ENCODE peak calls at places on chromosomes 2 and 18, in eight cellular contexts. W, U, V, E, R, J, P and K are unnamed samples.

GRCh38 chr2:138071720-138072719 is 107.7 kb downstream of the HNMT start:
- DNase-seq in W (no peak), U (no peak), V (no peak), E (no peak), R (no peak), J (peak), P (no peak), K (peak)

GRCh38 chr2:229150317-229150716 is 120.8 kb downstream of the PID1 start:
- DNase-seq in W (no peak), U (no peak), V (no peak), E (no peak), R (no peak), J (no peak), P (no peak), K (peak)

GRCh38 chr2:215601990-215602721 is 166.3 kb upstream of the FN1 start:
- DNase-seq in W (no peak), U (no peak), V (no peak), E (no peak), R (no peak), J (peak), P (no peak), K (no peak)

GRCh38 chr2:48946444-48947048 is 191.0 kb upstream of the LHCGR start:
- DNase-seq in W (peak), U (peak), V (peak), E (no peak), R (peak), J (peak), P (peak), K (peak)

GRCh38 chr18:79567481-79568147 is 112.0 kb upstream of the CTDP1 start:
- DNase-seq in W (no peak), U (no peak), V (no peak), E (peak), R (no peak), J (peak), P (peak), K (peak)

GRCh38 chr2:12005886-12006681 is 259.7 kb downstream of the LPIN1 start:
- DNase-seq in W (peak), U (no peak), V (no peak), E (no peak), R (peak), J (no peak), P (no peak), K (peak)

GRCh38 chr2:54240515-54241219 is 15.4 kb downstream of the TSPYL6 start:
- DNase-seq in W (no peak), U (no peak), V (no peak), E (peak), R (no peak), J (peak), P (peak), K (peak)

GRCh38 chr2:215841175-215841816 is 172.1 kb downstream of the MREG start:
- DNase-seq in W (no peak), U (no peak), V (no peak), E (no peak), R (no peak), J (peak), P (no peak), K (no peak)

GRCh38 chr18:75896865-75897264 is 469.4 kb upstream of the SMIM21 start:
- DNase-seq in W (no peak), U (no peak), V (peak), E (no peak), R (no peak), J (no peak), P (no peak), K (peak)

GRCh38 chr2:240163844-240164574 is 23.6 kb upstream of the OTOS start:
- DNase-seq in W (no peak), U (no peak), V (no peak), E (no peak), R (no peak), J (no peak), P (no peak), K (no peak)

GRCh38 chr2:178449700-178450573 is 1.0 kb downstream of the PRKRA start:
- DNase-seq in W (peak), U (no peak), V (no peak), E (no peak), R (peak), J (peak), P (no peak), K (peak)

GRCh38 chr18:79732721-79733025 is 53.1 kb downstream of the CTDP1 start:
- DNase-seq in W (peak), U (no peak), V (no peak), E (no peak), R (no peak), J (no peak), P (no peak), K (no peak)

GRCh38 chr2:98685930-98686887 is 44.7 kb downstream of the MGAT4A start:
- DNase-seq in W (no peak), U (no peak), V (no peak), E (no peak), R (no peak), J (no peak), P (no peak), K (no peak)

GRCh38 chr18:37567994-37568359 is 2.4 kb upstream of the CELF4 start:
- DNase-seq in W (no peak), U (no peak), V (no peak), E (no peak), R (no peak), J (no peak), P (no peak), K (no peak)

GRCh38 chr2:204108301-204108700 is 171.7 kb downstream of the ICOS start:
- DNase-seq in W (peak), U (no peak), V (peak), E (no peak), R (no peak), J (no peak), P (no peak), K (peak)

GRCh38 chr2:104429978-104430740 is 423.8 kb upstream of the POU3F3 start:
- DNase-seq in W (no peak), U (no peak), V (no peak), E (no peak), R (no peak), J (no peak), P (no peak), K (no peak)

GRCh38 chr2:218259099-218259921 is 1.5 kb upstream of the GPBAR1 start:
- DNase-seq in W (peak), U (peak), V (no peak), E (no peak), R (no peak), J (peak), P (peak), K (peak)

GRCh38 chr2:147844691-147845607 is at the start of gene ACVR2A:
- DNase-seq in W (peak), U (peak), V (no peak), E (no peak), R (peak), J (peak), P (peak), K (peak)

GRCh38 chr2:24749069-24749691 is 44.0 kb downstream of the PTRHD1 start:
- DNase-seq in W (no peak), U (no peak), V (no peak), E (no peak), R (no peak), J (no peak), P (no peak), K (no peak)

GRCh38 chr2:117785740-117786139 is 28.8 kb upstream of the DDX18 start:
- DNase-seq in W (peak), U (peak), V (peak), E (no peak), R (peak), J (peak), P (no peak), K (peak)

GRCh38 chr2:75287624-75288313 is 88.4 kb upstream of the TACR1 start:
- DNase-seq in W (peak), U (no peak), V (no peak), E (no peak), R (no peak), J (no peak), P (no peak), K (no peak)

GRCh38 chr2:234596696-234597575 is 100.1 kb upstream of the ARL4C start:
- DNase-seq in W (no peak), U (no peak), V (no peak), E (peak), R (no peak), J (no peak), P (no peak), K (no peak)

GRCh38 chr18:63505566-63506335 is 29.0 kb downstream of the SERPINB5 start:
- DNase-seq in W (peak), U (peak), V (peak), E (no peak), R (no peak), J (peak), P (no peak), K (peak)

GRCh38 chr2:201255468-201255867 is 4.9 kb upstream of the CASP8 start:
- DNase-seq in W (no peak), U (no peak), V (no peak), E (no peak), R (no peak), J (no peak), P (no peak), K (no peak)

GRCh38 chr2:152247337-152247695 is 71.8 kb upstream of the STAM2 start:
- DNase-seq in W (no peak), U (no peak), V (no peak), E (no peak), R (no peak), J (peak), P (no peak), K (peak)

GRCh38 chr18:44742126-44742525 is 61.4 kb downstream of the SETBP1 start:
- DNase-seq in W (no peak), U (no peak), V (no peak), E (no peak), R (no peak), J (no peak), P (no peak), K (no peak)

GRCh38 chr18:36158261-36158867 is 28.7 kb downstream of the ELP2 start:
- DNase-seq in W (no peak), U (no peak), V (no peak), E (no peak), R (no peak), J (peak), P (no peak), K (peak)

GRCh38 chr2:9203876-9204275 is 2.7 kb upstream of the ASAP2 start:
- DNase-seq in W (no peak), U (no peak), V (no peak), E (no peak), R (no peak), J (no peak), P (no peak), K (no peak)

GRCh38 chr2:60553992-60554648 is 666 bp upstream of the BCL11A start:
- DNase-seq in W (peak), U (no peak), V (no peak), E (no peak), R (peak), J (peak), P (no peak), K (peak)

GRCh38 chr18:45837283-45838070 is 12.0 kb downstream of the SIGLEC15 start:
- DNase-seq in W (peak), U (peak), V (no peak), E (peak), R (no peak), J (peak), P (no peak), K (peak)

GRCh38 chr2:166831930-166832329 is 56.4 kb upstream of the XIRP2 start:
- DNase-seq in W (no peak), U (no peak), V (no peak), E (no peak), R (no peak), J (peak), P (no peak), K (peak)

GRCh38 chr2:144320491-144320890 is 199.4 kb downstream of the ZEB2 start:
- DNase-seq in W (peak), U (no peak), V (no peak), E (no peak), R (peak), J (peak), P (no peak), K (peak)

GRCh38 chr18:65751145-65752085 is 603 bp downstream of the CDH7 start:
- DNase-seq in W (no peak), U (peak), V (no peak), E (no peak), R (no peak), J (peak), P (no peak), K (no peak)

GRCh38 chr2:149924549-149925213 is 337.1 kb upstream of the MMADHC start:
- DNase-seq in W (no peak), U (no peak), V (no peak), E (no peak), R (no peak), J (no peak), P (no peak), K (peak)

GRCh38 chr2:128756372-128756730 is 437.7 kb upstream of the HS6ST1 start:
- DNase-seq in W (no peak), U (no peak), V (no peak), E (no peak), R (peak), J (no peak), P (no peak), K (no peak)

GRCh38 chr18:70074091-70074490 is 126.4 kb upstream of the CD226 start:
- DNase-seq in W (no peak), U (no peak), V (no peak), E (no peak), R (no peak), J (peak), P (no peak), K (no peak)

DNA sequence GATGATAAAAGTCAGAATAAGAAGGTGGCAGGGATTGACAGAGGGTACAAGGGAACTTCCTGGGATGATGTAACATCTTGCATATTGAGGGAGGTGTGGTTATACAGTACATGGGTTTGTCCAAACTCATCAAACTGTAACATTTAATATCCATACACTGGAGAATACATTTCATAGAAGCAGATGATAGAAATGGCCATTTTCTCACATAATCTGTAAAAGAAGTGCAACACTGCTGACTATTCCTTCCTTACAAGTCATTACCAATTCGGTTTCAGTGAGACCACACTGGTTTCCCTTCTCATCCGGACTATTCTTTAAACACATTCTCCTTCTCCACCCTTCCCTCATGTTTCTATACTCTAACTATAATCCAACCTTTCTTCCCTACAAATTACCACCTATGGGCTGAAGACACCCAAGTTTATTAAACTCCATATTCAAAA is 1.7 kb downstream of the COX7A2L start:
- DNase-seq in W (peak), U (no peak), V (no peak), E (no peak), R (no peak), J (peak), P (no peak), K (no peak)
- H3K4me3 ChIP-seq in W (peak), U (no peak), V (peak), E (peak), R (peak), J (peak), P (no peak), K (peak)

DNA sequence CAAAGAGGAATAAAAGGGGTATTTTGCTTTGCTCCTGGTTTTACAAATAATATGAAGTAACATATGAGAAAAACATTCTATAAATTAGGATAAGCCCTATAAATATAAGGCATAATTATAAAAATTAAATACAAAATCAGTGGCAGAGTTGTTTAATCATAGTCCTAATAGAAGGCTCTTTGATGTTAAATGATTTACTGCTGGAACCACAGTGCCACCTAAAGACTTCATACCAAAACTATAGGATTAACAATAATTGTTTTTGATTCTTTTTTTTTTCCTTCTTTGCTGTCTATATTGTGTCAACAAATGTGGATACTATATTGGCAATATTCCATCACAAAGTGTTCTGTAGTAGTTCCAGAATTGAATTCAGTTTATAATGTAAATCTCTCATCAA is 837.7 kb upstream of the SLC39A10 start:
- DNase-seq in W (peak), U (no peak), V (no peak), E (no peak), R (no peak), J (no peak), P (no peak), K (peak)
- TF ChIP-seq CTCF in W (no peak), U (no peak), V (peak), E (no peak), R (no peak), J (no peak), P (no peak), K (peak)

GRCh38 chr2:36455011-36455410 is 99.4 kb downstream of the CRIM1 start:
- DNase-seq in W (no peak), U (no peak), V (no peak), E (no peak), R (no peak), J (peak), P (no peak), K (no peak)
- H3K4me3 ChIP-seq in W (no peak), U (no peak), V (no peak), E (no peak), R (no peak), J (no peak), P (no peak), K (no peak)

GRCh38 chr18:10015941-10016819 is 102.4 kb downstream of the VAPA start:
- DNase-seq in W (peak), U (no peak), V (no peak), E (no peak), R (no peak), J (peak), P (peak), K (peak)
- TF ChIP-seq CTCF in W (no peak), U (peak), V (no peak), E (peak), R (no peak), J (peak), P (peak), K (peak)

DNA sequence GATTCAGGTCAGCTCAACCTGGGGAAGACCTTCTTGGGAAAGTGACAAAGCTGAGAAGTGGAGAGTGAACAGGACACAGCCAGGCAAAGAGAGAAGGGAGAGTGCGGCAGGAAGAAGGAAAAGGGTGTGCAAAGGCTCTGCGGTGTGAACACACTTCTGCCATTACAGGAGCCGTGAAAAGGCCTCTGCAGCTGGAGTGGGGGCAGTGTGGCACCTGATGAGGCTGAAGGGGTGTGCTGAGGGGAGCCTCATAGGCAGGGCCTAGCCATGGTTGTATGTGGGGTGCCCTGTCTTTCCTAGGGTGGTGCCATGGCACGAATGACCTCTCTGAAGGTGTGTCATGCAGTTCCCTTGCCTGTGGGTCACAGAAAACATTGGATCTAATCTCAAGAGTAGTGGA is 347.6 kb downstream of the CYRIA start:
- DNase-seq in W (no peak), U (no peak), V (no peak), E (no peak), R (no peak), J (no peak), P (no peak), K (no peak)
- H3K4me3 ChIP-seq in W (no peak), U (no peak), V (no peak), E (no peak), R (no peak), J (no peak), P (no peak), K (no peak)

DNA sequence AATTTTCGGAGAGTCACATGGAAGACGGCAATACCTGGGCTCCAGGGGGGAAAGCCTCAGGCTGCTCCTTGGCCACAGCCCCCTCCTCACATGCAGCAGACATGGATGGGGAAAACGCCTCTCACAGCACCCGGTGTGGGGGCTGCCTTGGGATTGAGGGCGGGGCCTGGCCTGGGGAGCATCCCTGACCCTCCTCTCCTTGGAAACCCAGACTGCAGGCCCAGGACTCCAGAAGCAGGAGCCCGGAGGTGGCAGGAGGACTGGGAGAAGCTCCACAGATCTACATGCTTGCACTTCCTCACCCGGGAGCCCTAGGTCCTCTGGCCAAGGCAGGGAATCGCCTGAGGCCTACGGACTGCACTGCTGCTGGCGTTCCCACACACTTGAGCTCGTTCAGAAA is 12.1 kb upstream of the HES6 start:
- DNase-seq in W (no peak), U (no peak), V (no peak), E (no peak), R (no peak), J (no peak), P (no peak), K (no peak)
- TF ChIP-seq CTCF in W (no peak), U (no peak), V (no peak), E (no peak), R (no peak), J (no peak), P (no peak), K (no peak)